ENCODE peak calls at places on chromosomes 1 and 21, in five cellular contexts. One of them, this sample, is unnamed.

GRCh38 chr1:58783993-58784757 is at the start of gene JUN:
- DNase-seq in GM04504: peak
- DNase-seq in LoVo: peak
- DNase-seq in NCI-H2029: peak
- DNase-seq in stimulated activated CD4-positive, alpha-beta T cell treated with anti-CD3 and anti-CD28 coated beads, Interleukin-12 subunit alpha, Interleukin-12 subunit beta, amount 100 ng/mL, for 4 hours: peak
- DNase-seq in this sample: peak

GRCh38 chr1:54851928-54852524 is 35.0 kb downstream of the DHCR24 start:
- DNase-seq in GM04504: no peak
- DNase-seq in LoVo: no peak
- DNase-seq in NCI-H2029: no peak
- DNase-seq in stimulated activated CD4-positive, alpha-beta T cell treated with anti-CD3 and anti-CD28 coated beads, Interleukin-12 subunit alpha, Interleukin-12 subunit beta, amount 100 ng/mL, for 4 hours: no peak
- DNase-seq in this sample: no peak

GRCh38 chr1:38657441-38657840 is 202.1 kb downstream of the RRAGC start:
- DNase-seq in GM04504: no peak
- DNase-seq in LoVo: no peak
- DNase-seq in NCI-H2029: no peak
- DNase-seq in stimulated activated CD4-positive, alpha-beta T cell treated with anti-CD3 and anti-CD28 coated beads, Interleukin-12 subunit alpha, Interleukin-12 subunit beta, amount 100 ng/mL, for 4 hours: no peak
- DNase-seq in this sample: no peak

GRCh38 chr1:106747791-106748190 is 308.7 kb upstream of the PRMT6 start:
- DNase-seq in GM04504: no peak
- DNase-seq in LoVo: no peak
- DNase-seq in NCI-H2029: no peak
- DNase-seq in stimulated activated CD4-positive, alpha-beta T cell treated with anti-CD3 and anti-CD28 coated beads, Interleukin-12 subunit alpha, Interleukin-12 subunit beta, amount 100 ng/mL, for 4 hours: no peak
- DNase-seq in this sample: no peak

GRCh38 chr21:34647552-34647951 is 21.2 kb upstream of the CLIC6 start:
- DNase-seq in GM04504: no peak
- DNase-seq in LoVo: no peak
- DNase-seq in NCI-H2029: no peak
- DNase-seq in stimulated activated CD4-positive, alpha-beta T cell treated with anti-CD3 and anti-CD28 coated beads, Interleukin-12 subunit alpha, Interleukin-12 subunit beta, amount 100 ng/mL, for 4 hours: no peak
- DNase-seq in this sample: no peak

GRCh38 chr1:29124366-29125236 is 898 bp upstream of the TMEM200B start:
- DNase-seq in GM04504: peak
- DNase-seq in LoVo: peak
- DNase-seq in NCI-H2029: no peak
- DNase-seq in stimulated activated CD4-positive, alpha-beta T cell treated with anti-CD3 and anti-CD28 coated beads, Interleukin-12 subunit alpha, Interleukin-12 subunit beta, amount 100 ng/mL, for 4 hours: peak
- DNase-seq in this sample: no peak

GRCh38 chr1:111253876-111254275 is 26.4 kb downstream of the CHI3L2 start:
- DNase-seq in GM04504: no peak
- DNase-seq in LoVo: no peak
- DNase-seq in NCI-H2029: no peak
- DNase-seq in stimulated activated CD4-positive, alpha-beta T cell treated with anti-CD3 and anti-CD28 coated beads, Interleukin-12 subunit alpha, Interleukin-12 subunit beta, amount 100 ng/mL, for 4 hours: no peak
- DNase-seq in this sample: no peak

GRCh38 chr1:25729774-25730173 is 70.2 kb upstream of the SELENON start:
- DNase-seq in GM04504: no peak
- DNase-seq in LoVo: no peak
- DNase-seq in NCI-H2029: no peak
- DNase-seq in stimulated activated CD4-positive, alpha-beta T cell treated with anti-CD3 and anti-CD28 coated beads, Interleukin-12 subunit alpha, Interleukin-12 subunit beta, amount 100 ng/mL, for 4 hours: no peak
- DNase-seq in this sample: no peak

GRCh38 chr1:20699558-20699957 is 18.2 kb downstream of the KIF17 start:
- DNase-seq in GM04504: no peak
- DNase-seq in LoVo: no peak
- DNase-seq in NCI-H2029: no peak
- DNase-seq in stimulated activated CD4-positive, alpha-beta T cell treated with anti-CD3 and anti-CD28 coated beads, Interleukin-12 subunit alpha, Interleukin-12 subunit beta, amount 100 ng/mL, for 4 hours: no peak
- DNase-seq in this sample: no peak

GRCh38 chr1:7550261-7550850 is 220.7 kb upstream of the VAMP3 start:
- DNase-seq in GM04504: no peak
- DNase-seq in LoVo: peak
- DNase-seq in NCI-H2029: no peak
- DNase-seq in stimulated activated CD4-positive, alpha-beta T cell treated with anti-CD3 and anti-CD28 coated beads, Interleukin-12 subunit alpha, Interleukin-12 subunit beta, amount 100 ng/mL, for 4 hours: no peak
- DNase-seq in this sample: peak

GRCh38 chr1:198212675-198213074 is 55.9 kb downstream of the NEK7 start:
- DNase-seq in GM04504: peak
- DNase-seq in LoVo: no peak
- DNase-seq in NCI-H2029: no peak
- DNase-seq in stimulated activated CD4-positive, alpha-beta T cell treated with anti-CD3 and anti-CD28 coated beads, Interleukin-12 subunit alpha, Interleukin-12 subunit beta, amount 100 ng/mL, for 4 hours: no peak
- DNase-seq in this sample: no peak

GRCh38 chr1:61011514-61012263 is 70.7 kb upstream of the NFIA start:
- DNase-seq in GM04504: no peak
- DNase-seq in LoVo: no peak
- DNase-seq in NCI-H2029: peak
- DNase-seq in stimulated activated CD4-positive, alpha-beta T cell treated with anti-CD3 and anti-CD28 coated beads, Interleukin-12 subunit alpha, Interleukin-12 subunit beta, amount 100 ng/mL, for 4 hours: no peak
- DNase-seq in this sample: no peak

GRCh38 chr1:162136760-162137537 is 67.5 kb downstream of the NOS1AP start:
- DNase-seq in GM04504: peak
- DNase-seq in LoVo: peak
- DNase-seq in NCI-H2029: no peak
- DNase-seq in stimulated activated CD4-positive, alpha-beta T cell treated with anti-CD3 and anti-CD28 coated beads, Interleukin-12 subunit alpha, Interleukin-12 subunit beta, amount 100 ng/mL, for 4 hours: no peak
- DNase-seq in this sample: no peak

GRCh38 chr1:41333146-41333784 is 28.0 kb upstream of the FOXO6 start:
- DNase-seq in GM04504: no peak
- DNase-seq in LoVo: no peak
- DNase-seq in NCI-H2029: no peak
- DNase-seq in stimulated activated CD4-positive, alpha-beta T cell treated with anti-CD3 and anti-CD28 coated beads, Interleukin-12 subunit alpha, Interleukin-12 subunit beta, amount 100 ng/mL, for 4 hours: peak
- DNase-seq in this sample: no peak

GRCh38 chr21:44858791-44859190 is 14.7 kb downstream of the PTTG1IP start:
- DNase-seq in GM04504: no peak
- DNase-seq in LoVo: no peak
- DNase-seq in NCI-H2029: no peak
- DNase-seq in stimulated activated CD4-positive, alpha-beta T cell treated with anti-CD3 and anti-CD28 coated beads, Interleukin-12 subunit alpha, Interleukin-12 subunit beta, amount 100 ng/mL, for 4 hours: no peak
- DNase-seq in this sample: no peak

GRCh38 chr1:178690496-178690895 is 34.5 kb upstream of the RALGPS2 start:
- DNase-seq in GM04504: no peak
- DNase-seq in LoVo: no peak
- DNase-seq in NCI-H2029: no peak
- DNase-seq in stimulated activated CD4-positive, alpha-beta T cell treated with anti-CD3 and anti-CD28 coated beads, Interleukin-12 subunit alpha, Interleukin-12 subunit beta, amount 100 ng/mL, for 4 hours: no peak
- DNase-seq in this sample: no peak

GRCh38 chr1:186682721-186683120 is 2.5 kb upstream of the PTGS2 start:
- DNase-seq in GM04504: no peak
- DNase-seq in LoVo: no peak
- DNase-seq in NCI-H2029: no peak
- DNase-seq in stimulated activated CD4-positive, alpha-beta T cell treated with anti-CD3 and anti-CD28 coated beads, Interleukin-12 subunit alpha, Interleukin-12 subunit beta, amount 100 ng/mL, for 4 hours: no peak
- DNase-seq in this sample: no peak

GRCh38 chr1:27395441-27396195 is 3.2 kb downstream of the GPR3 start:
- DNase-seq in GM04504: peak
- DNase-seq in LoVo: peak
- DNase-seq in NCI-H2029: peak
- DNase-seq in stimulated activated CD4-positive, alpha-beta T cell treated with anti-CD3 and anti-CD28 coated beads, Interleukin-12 subunit alpha, Interleukin-12 subunit beta, amount 100 ng/mL, for 4 hours: peak
- DNase-seq in this sample: no peak

GRCh38 chr1:114510235-114511047 is 562 bp downstream of the TRIM33 start:
- DNase-seq in GM04504: no peak
- DNase-seq in LoVo: peak
- DNase-seq in NCI-H2029: no peak
- DNase-seq in stimulated activated CD4-positive, alpha-beta T cell treated with anti-CD3 and anti-CD28 coated beads, Interleukin-12 subunit alpha, Interleukin-12 subunit beta, amount 100 ng/mL, for 4 hours: peak
- DNase-seq in this sample: no peak

GRCh38 chr21:26795866-26796329 is 49.3 kb downstream of the ADAMTS1 start:
- DNase-seq in GM04504: peak
- DNase-seq in LoVo: peak
- DNase-seq in NCI-H2029: peak
- DNase-seq in stimulated activated CD4-positive, alpha-beta T cell treated with anti-CD3 and anti-CD28 coated beads, Interleukin-12 subunit alpha, Interleukin-12 subunit beta, amount 100 ng/mL, for 4 hours: no peak
- DNase-seq in this sample: no peak